ENCODE peak calls at places on chromosome 6, in six cellular contexts. C is HTR-8/SVneo, X is nephron progenitor cell, S is NCI-H1436, W is GM03348, V is choroid plexus epithelial cell. F is an unnamed sample.

GRCh38 chr6:168221000-168221399 is 98.6 kb downstream of the DACT2 start:
- DNase-seq in C (no peak), X (no peak), S (no peak), W (no peak), V (no peak), F (no peak)

GRCh38 chr6:7073810-7074525 is 33.8 kb upstream of the RREB1 start:
- DNase-seq in C (no peak), X (no peak), S (no peak), W (no peak), V (no peak), F (no peak)

GRCh38 chr6:37258716-37259115 is 772 bp upstream of the TMEM217 start:
- DNase-seq in C (no peak), X (no peak), S (no peak), W (no peak), V (no peak), F (no peak)

GRCh38 chr6:107061125-107062020 is 33.4 kb downstream of the MTRES1 start:
- DNase-seq in C (no peak), X (no peak), S (no peak), W (no peak), V (peak), F (no peak)

GRCh38 chr6:131914967-131915751 is 36.0 kb downstream of the CCN2 start:
- DNase-seq in C (peak), X (peak), S (peak), W (peak), V (peak), F (peak)

GRCh38 chr6:82953871-82954270 is 111.8 kb downstream of the UBE3D start:
- DNase-seq in C (no peak), X (no peak), S (no peak), W (no peak), V (peak), F (no peak)

GRCh38 chr6:100230115-100230975 is 234.4 kb downstream of the SIM1 start:
- DNase-seq in C (no peak), X (peak), S (no peak), W (no peak), V (no peak), F (no peak)

GRCh38 chr6:24547243-24547642 is 52.5 kb downstream of the ALDH5A1 start:
- DNase-seq in C (no peak), X (peak), S (no peak), W (no peak), V (peak), F (peak)

GRCh38 chr6:158408552-158409130 is 96.4 kb downstream of the TULP4 start:
- DNase-seq in C (no peak), X (peak), S (no peak), W (peak), V (peak), F (no peak)

GRCh38 chr6:27452496-27452897 is 20.4 kb downstream of the ZNF184 start:
- DNase-seq in C (no peak), X (no peak), S (no peak), W (no peak), V (peak), F (no peak)

GRCh38 chr6:166058064-166058739 is 109.4 kb downstream of the TBXT start:
- DNase-seq in C (no peak), X (no peak), S (no peak), W (peak), V (peak), F (peak)

GRCh38 chr6:97632392-97632791 is 349.4 kb upstream of the MMS22L start:
- DNase-seq in C (no peak), X (no peak), S (no peak), W (no peak), V (no peak), F (no peak)

GRCh38 chr6:138572200-138572875 is 73.0 kb upstream of the NHSL1 start:
- DNase-seq in C (peak), X (peak), S (peak), W (peak), V (peak), F (peak)

GRCh38 chr6:27592107-27592480 is 119.2 kb upstream of the ZNF184 start:
- DNase-seq in C (no peak), X (peak), S (no peak), W (no peak), V (peak), F (peak)

GRCh38 chr6:36955136-36955535 is 598 bp downstream of the PI16 start:
- DNase-seq in C (no peak), X (no peak), S (no peak), W (no peak), V (no peak), F (no peak)

GRCh38 chr6:108355890-108356289 is 61.0 kb downstream of the AFG1L start:
- DNase-seq in C (no peak), X (no peak), S (no peak), W (no peak), V (no peak), F (no peak)

GRCh38 chr6:82088978-82089855 is 158.3 kb downstream of the IBTK start:
- DNase-seq in C (no peak), X (no peak), S (no peak), W (no peak), V (no peak), F (no peak)

GRCh38 chr6:14948586-14949245 is 297.2 kb upstream of the JARID2 start:
- DNase-seq in C (no peak), X (no peak), S (no peak), W (no peak), V (no peak), F (no peak)

GRCh38 chr6:6331393-6331792 is 10.9 kb upstream of the F13A1 start:
- DNase-seq in C (no peak), X (no peak), S (no peak), W (no peak), V (no peak), F (no peak)

GRCh38 chr6:137259349-137259748 is 40.2 kb upstream of the IFNGR1 start:
- DNase-seq in C (no peak), X (no peak), S (no peak), W (no peak), V (peak), F (no peak)

GRCh38 chr6:99591673-99592364 is 14.8 kb upstream of the PRDM13 start:
- DNase-seq in C (no peak), X (no peak), S (no peak), W (no peak), V (no peak), F (no peak)

GRCh38 chr6:10641494-10641893 is 52.9 kb downstream of the C6orf52 start:
- DNase-seq in C (no peak), X (no peak), S (no peak), W (no peak), V (no peak), F (no peak)

GRCh38 chr6:41634657-41635056 is 3.6 kb upstream of the MDFI start:
- DNase-seq in C (no peak), X (no peak), S (no peak), W (no peak), V (peak), F (peak)

GRCh38 chr6:68655028-68655427 is 19.9 kb downstream of the ADGRB3 start:
- DNase-seq in C (no peak), X (no peak), S (no peak), W (no peak), V (no peak), F (no peak)

GRCh38 chr6:122749451-122750050 is 30.0 kb upstream of the FABP7 start:
- DNase-seq in C (no peak), X (no peak), S (no peak), W (no peak), V (no peak), F (no peak)

GRCh38 chr6:32415521-32416019 is 8.6 kb upstream of the BTNL2 start:
- DNase-seq in C (peak), X (peak), S (no peak), W (peak), V (peak), F (peak)

GRCh38 chr6:33431880-33432541 is 12.1 kb downstream of the SYNGAP1 start:
- DNase-seq in C (no peak), X (no peak), S (no peak), W (no peak), V (no peak), F (no peak)

GRCh38 chr6:30955367-30956042 is 14.7 kb downstream of the MUCL3 start:
- DNase-seq in C (peak), X (peak), S (peak), W (peak), V (peak), F (peak)

GRCh38 chr6:3797231-3798200 is 46.0 kb upstream of the PXDC1 start:
- DNase-seq in C (peak), X (no peak), S (no peak), W (peak), V (peak), F (no peak)

GRCh38 chr6:64580346-64580745 is 944.7 kb downstream of the PHF3 start:
- DNase-seq in C (no peak), X (no peak), S (no peak), W (no peak), V (peak), F (peak)

GRCh38 chr6:33827546-33828451 is 24.0 kb upstream of the MLN start:
- DNase-seq in C (no peak), X (no peak), S (no peak), W (no peak), V (peak), F (no peak)

GRCh38 chr6:150008588-150008987 is 16.7 kb downstream of the RAET1L start:
- DNase-seq in C (no peak), X (no peak), S (no peak), W (peak), V (no peak), F (peak)

GRCh38 chr6:2770171-2770570 is 5.0 kb downstream of the WRNIP1 start:
- DNase-seq in C (no peak), X (no peak), S (no peak), W (no peak), V (no peak), F (no peak)

GRCh38 chr6:157219201-157220200 is 103.8 kb downstream of the TMEM242 start:
- DNase-seq in C (peak), X (no peak), S (no peak), W (peak), V (peak), F (no peak)

GRCh38 chr6:69601132-69601531 is 195.7 kb downstream of the LMBRD1 start:
- DNase-seq in C (no peak), X (no peak), S (no peak), W (no peak), V (no peak), F (peak)

GRCh38 chr6:89120371-89120770 is 2.5 kb upstream of the SRSF12 start:
- DNase-seq in C (no peak), X (no peak), S (no peak), W (no peak), V (no peak), F (peak)

F was measured in hepatocyte.